ENCODE peak calls at places on chromosomes 3 and 15, in seven cellular contexts. D is nephron progenitor cell; K is stimulated activated CD4-positive, alpha-beta T cell treated with anti-CD3 and anti-CD28 coated beads, TNF-alpha, amount 100 ng/mL, for 24 hours; J is bronchial epithelial cell; X is NCI-H1930; Y is GM10248; W is psoas muscle. U is an unnamed sample.

GRCh38 chr3:184050217-184050847 is 2.5 kb upstream of the HTR3C start:
- DNase-seq in X (no peak), J (peak), Y (no peak), D (no peak), W (no peak), K (no peak), U (no peak)

GRCh38 chr3:78070188-78070587 is 1030.3 kb downstream of the ROBO2 start:
- DNase-seq in X (no peak), Y (no peak), K (no peak), J (peak), D (no peak), W (no peak), U (no peak)

GRCh38 chr3:138172625-138173024 is 2.1 kb downstream of the DBR1 start:
- DNase-seq in W (no peak), X (no peak), Y (no peak), J (no peak), D (no peak), K (no peak), U (no peak)

GRCh38 chr3:125143982-125144652 is 68.4 kb downstream of the SLC12A8 start:
- DNase-seq in D (no peak), K (no peak), J (no peak), X (no peak), Y (no peak), W (no peak), U (no peak)

GRCh38 chr15:45417303-45417950 is 39.1 kb upstream of the GATM start:
- DNase-seq in W (no peak), K (no peak), Y (no peak), J (no peak), D (no peak), X (no peak), U (no peak)

GRCh38 chr15:91049378-91050127 is 27.2 kb upstream of the VPS33B start:
- DNase-seq in J (peak), K (peak), Y (peak), D (peak), X (peak), W (no peak), U (peak)

GRCh38 chr3:46546896-46547440 is 19.1 kb downstream of the LRRC2 start:
- DNase-seq in Y (no peak), D (no peak), X (no peak), W (no peak), K (no peak), J (no peak), U (no peak)

GRCh38 chr3:168116279-168116678 is 20.6 kb upstream of the GOLIM4 start:
- DNase-seq in J (peak), Y (no peak), X (no peak), W (peak), K (no peak), D (no peak), U (no peak)

GRCh38 chr3:60571511-60571910 is 679.7 kb downstream of the FHIT start:
- DNase-seq in D (no peak), Y (no peak), X (no peak), W (no peak), K (no peak), J (no peak), U (no peak)

GRCh38 chr15:59792359-59792758 is 103.2 kb upstream of the BNIP2 start:
- DNase-seq in K (no peak), X (no peak), J (no peak), W (no peak), D (no peak), Y (no peak), U (no peak)

GRCh38 chr3:125437631-125438435 is 62.7 kb upstream of the ZNF148 start:
- DNase-seq in K (peak), D (peak), W (peak), Y (peak), J (peak), X (no peak), U (peak)

GRCh38 chr15:38176155-38176554 is 76.5 kb upstream of the SPRED1 start:
- DNase-seq in Y (peak), J (peak), D (no peak), K (no peak), W (no peak), X (no peak), U (no peak)

GRCh38 chr3:25396686-25397085 is 31.4 kb upstream of the RARB start:
- DNase-seq in D (no peak), Y (no peak), X (no peak), J (no peak), W (no peak), K (no peak), U (no peak)

GRCh38 chr3:38084019-38084968 is 45.3 kb downstream of the DLEC1 start:
- DNase-seq in D (peak), K (peak), W (no peak), X (no peak), J (no peak), Y (peak), U (no peak)

GRCh38 chr15:83709813-83710212 is 55.9 kb downstream of the ADAMTSL3 start:
- DNase-seq in K (no peak), Y (no peak), W (no peak), J (no peak), X (no peak), D (no peak), U (no peak)

GRCh38 chr3:127734754-127735473 is 62.2 kb downstream of the ABTB1 start:
- DNase-seq in Y (no peak), K (no peak), J (peak), W (no peak), D (no peak), X (no peak), U (no peak)

GRCh38 chr3:185200639-185201038 is 47.8 kb upstream of the C3orf70 start:
- DNase-seq in J (peak), D (no peak), K (no peak), Y (no peak), W (no peak), X (no peak), U (no peak)

GRCh38 chr3:179464296-179465092 is 13.2 kb upstream of the GNB4 start:
- DNase-seq in D (no peak), X (no peak), W (no peak), J (no peak), Y (no peak), K (peak), U (no peak)

GRCh38 chr3:30349507-30349906 is 256.9 kb upstream of the TGFBR2 start:
- DNase-seq in X (no peak), J (no peak), W (no peak), K (no peak), Y (no peak), D (no peak), U (no peak)

GRCh38 chr3:151003024-151003771 is 30.7 kb upstream of the CLRN1 start:
- DNase-seq in J (peak), K (no peak), X (no peak), Y (no peak), D (no peak), W (no peak), U (no peak)

U was measured in activated T-cell treated with anti-CD3 and anti-CD28 coated beads for 4 hours.